ENCODE peak calls at places on chromosomes 13 and 19, in five cellular contexts. O is K562, R is H9, G is aorta, F is Caco-2. I is an unnamed sample. For H3K4me1, the result is how much of the 10 kb centered on the place peaks cover.

GRCh38 chr13:24650157-24650556 is 30.1 kb upstream of the ATP12A start:
- DNase-seq in F (no peak), O (no peak), R (no peak), G (no peak), I (no peak)

GRCh38 chr19:20558011-20558410 is 7.6 kb downstream of the ZNF737 start:
- DNase-seq in F (no peak), R (peak), O (no peak), G (no peak), I (peak)

GRCh38 chr13:91544723-91545122 is 146.3 kb downstream of the GPC5 start:
- DNase-seq in F (peak), O (peak), G (no peak), R (peak), I (no peak)

GRCh38 chr19:39413903-39414608 is 1.6 kb downstream of the PLEKHG2 start:
- DNase-seq in O (peak), R (no peak), F (peak), G (peak), I (no peak)

GRCh38 chr19:16584825-16585801 is 12.9 kb upstream of the SLC35E1 start:
- DNase-seq in R (no peak), F (no peak), G (no peak), O (peak), I (no peak)

GRCh38 chr19:31347828-31348314 is 1.4 kb downstream of the TSHZ3 start:
- DNase-seq in R (no peak), O (no peak), G (no peak), F (no peak), I (no peak)

GRCh38 chr13:56189439-56189838 is 951.3 kb upstream of the PRR20A start:
- DNase-seq in R (no peak), F (no peak), O (no peak), G (no peak), I (no peak)

GRCh38 chr19:47106819-47107200 is 6.8 kb downstream of the ZC3H4 start:
- DNase-seq in F (no peak), O (no peak), G (no peak), R (no peak), I (no peak)

GRCh38 chr19:46357846-46358583 is 11.1 kb downstream of the PPP5C start:
- DNase-seq in G (peak), O (no peak), F (peak), R (no peak), I (no peak)

GRCh38 chr13:98050041-98050466 is 92.8 kb upstream of the FARP1 start:
- DNase-seq in R (no peak), F (no peak), O (no peak), G (no peak), I (no peak)

GRCh38 chr13:95623141-95623540 is 21.4 kb downstream of the DZIP1 start:
- DNase-seq in O (no peak), G (no peak), R (no peak), F (no peak), I (no peak)

GRCh38 chr19:28377077-28377476 is 835.9 kb downstream of the UQCRFS1 start:
- DNase-seq in G (no peak), O (no peak), R (no peak), F (no peak), I (no peak)

GRCh38 chr19:18320865-18321728 is 1.8 kb downstream of the LSM4 start:
- DNase-seq in O (no peak), R (no peak), F (no peak), G (no peak), I (no peak)
- H3K4me1 ChIP-seq in O (under half), R (under half), F (under half), G (under half), I (half or more)

GRCh38 chr13:99545979-99546378 is 44.7 kb downstream of the TM9SF2 start:
- DNase-seq in G (no peak), F (no peak), R (no peak), O (no peak), I (no peak)
- H3K4me1 ChIP-seq in G (under half), F (under half), R (under half), O (under half), I (under half)

GRCh38 chr19:35266904-35267817 is 1.6 kb upstream of the USF2 start:
- DNase-seq in R (peak), G (peak), F (peak), O (peak), I (peak)
- H3K4me1 ChIP-seq in R (under half), G (under half), F (under half), O (under half), I (under half)

GRCh38 chr19:6276447-6276846 is 3.3 kb downstream of the MLLT1 start:
- DNase-seq in R (no peak), G (peak), F (no peak), O (peak), I (peak)
- H3K4me1 ChIP-seq in R (under half), G (under half), F (under half), O (half or more), I (half or more)

GRCh38 chr19:18501832-18502231 is 20.0 kb downstream of the ELL start:
- DNase-seq in F (no peak), G (peak), O (no peak), R (no peak), I (peak)

GRCh38 chr19:18500376-18500775 is 21.5 kb downstream of the ELL start:
- DNase-seq in F (no peak), G (no peak), R (no peak), O (no peak), I (peak)

GRCh38 chr19:18502236-18502632 is 19.6 kb downstream of the ELL start:
- DNase-seq in R (no peak), G (no peak), O (no peak), F (no peak), I (no peak)

GRCh38 chr19:18500820-18501219 is 21.1 kb downstream of the ELL start:
- DNase-seq in G (peak), O (no peak), F (no peak), R (no peak), I (peak)

GRCh38 chr19:18501351-18501750 is 20.5 kb downstream of the ELL start:
- DNase-seq in O (no peak), F (no peak), R (no peak), G (no peak), I (no peak)
- H3K4me1 ChIP-seq in O (under half), F (under half), R (under half), G (under half), I (half or more)

DNA sequence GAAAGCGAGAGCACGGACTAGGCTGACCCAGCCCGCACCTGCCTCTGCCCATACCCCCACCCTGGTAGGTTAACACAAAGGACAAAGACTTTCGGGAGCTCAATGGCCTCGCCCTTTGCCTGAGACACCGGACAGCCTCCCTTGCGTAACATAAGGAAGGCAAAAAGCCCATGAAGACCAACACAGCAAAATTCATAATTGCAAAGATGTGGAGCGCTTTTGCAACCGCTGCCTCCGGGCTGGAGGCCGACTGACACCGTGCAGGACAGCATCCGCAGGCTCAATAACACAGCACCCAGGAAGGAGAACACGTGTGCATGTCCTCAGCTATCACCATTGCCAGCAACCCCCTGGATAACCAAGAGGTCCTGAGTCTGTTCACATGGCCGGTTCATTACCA is 15.4 kb downstream of the LILRA1 start:
- DNase-seq in R (no peak), O (no peak), F (no peak), G (no peak), I (no peak)
- H3K4me1 ChIP-seq in R (under half), O (under half), F (under half), G (under half), I (under half)